ENCODE peak calls at places on chromosome 5, in ten cellular contexts. J is CD8-positive, alpha-beta T cell; G is endothelial cell of umbilical vein; B is AG10803; S is ovary; D is heart left ventricle; C is foreskin fibroblast; W is AG04450; R is fibroblast of lung; K is PC-9. O is an unnamed sample.

GRCh38 chr5:17912794-17913193 is 278.5 kb downstream of the TAF11L14 start:
- DNase-seq in C (no peak), K (no peak), G (no peak), B (no peak), R (no peak), J (no peak), D (no peak), W (no peak), S (no peak), O (no peak)

GRCh38 chr5:79517601-79518000 is 3.7 kb upstream of the HOMER1 start:
- DNase-seq in B (no peak), C (no peak), W (no peak), R (no peak), K (no peak), S (no peak), J (no peak), G (no peak), D (no peak), O (no peak)

GRCh38 chr5:6542421-6543345 is 90.2 kb downstream of the NSUN2 start:
- DNase-seq in D (no peak), G (no peak), K (no peak), B (no peak), S (no peak), R (no peak), W (no peak), C (no peak), J (no peak), O (no peak)

GRCh38 chr5:11384441-11385250 is 519.6 kb downstream of the CTNND2 start:
- DNase-seq in G (no peak), D (no peak), B (no peak), K (no peak), J (no peak), S (peak), W (no peak), R (peak), C (no peak), O (no peak)

GRCh38 chr5:66864240-66864884 is 268.2 kb downstream of the MAST4 start:
- DNase-seq in S (no peak), C (peak), B (peak), D (peak), G (peak), J (no peak), R (peak), K (no peak), W (no peak), O (no peak)

GRCh38 chr5:57482671-57483106 is at the start of gene ACTBL2:
- DNase-seq in C (peak), K (peak), S (no peak), B (peak), R (peak), D (no peak), J (no peak), W (no peak), G (no peak), O (peak)

GRCh38 chr5:120545007-120545406 is 80.9 kb downstream of the PRR16 start:
- DNase-seq in W (no peak), R (no peak), G (no peak), K (no peak), S (no peak), B (peak), D (no peak), J (no peak), C (peak), O (no peak)

GRCh38 chr5:131524431-131524830 is 110.6 kb downstream of the RAPGEF6 start:
- DNase-seq in R (no peak), B (no peak), W (no peak), S (no peak), J (no peak), C (no peak), D (no peak), K (no peak), G (no peak), O (no peak)

GRCh38 chr5:170225326-170226137 is 7.3 kb upstream of the C5orf58 start:
- DNase-seq in R (peak), S (peak), B (peak), W (no peak), J (peak), K (peak), G (peak), D (peak), C (peak), O (no peak)

GRCh38 chr5:7884491-7885273 is 15.7 kb downstream of the MTRR start:
- DNase-seq in B (no peak), G (no peak), D (no peak), J (no peak), R (no peak), C (peak), K (no peak), W (no peak), S (no peak), O (no peak)

GRCh38 chr5:7881816-7882215 is 12.9 kb downstream of the MTRR start:
- DNase-seq in J (no peak), D (no peak), R (no peak), S (no peak), B (no peak), C (no peak), G (no peak), K (no peak), W (no peak), O (no peak)

GRCh38 chr5:7882926-7883325 is 14.0 kb downstream of the MTRR start:
- DNase-seq in D (no peak), B (no peak), K (no peak), R (no peak), C (no peak), G (no peak), J (no peak), W (no peak), S (no peak), O (no peak)

GRCh38 chr5:7881091-7881490 is 12.1 kb downstream of the MTRR start:
- DNase-seq in C (no peak), R (no peak), B (no peak), J (no peak), D (no peak), G (no peak), W (no peak), K (no peak), S (no peak), O (no peak)

GRCh38 chr5:7886849-7887460 is 18.0 kb downstream of the MTRR start:
- DNase-seq in W (no peak), S (no peak), R (peak), B (peak), C (peak), D (no peak), K (peak), G (peak), J (no peak), O (no peak)
- TF ChIP-seq CTCF in W (peak), S (peak), R (peak), B (peak), C (peak), D (peak), K (peak), G (peak), J (peak), O (peak)

DNA sequence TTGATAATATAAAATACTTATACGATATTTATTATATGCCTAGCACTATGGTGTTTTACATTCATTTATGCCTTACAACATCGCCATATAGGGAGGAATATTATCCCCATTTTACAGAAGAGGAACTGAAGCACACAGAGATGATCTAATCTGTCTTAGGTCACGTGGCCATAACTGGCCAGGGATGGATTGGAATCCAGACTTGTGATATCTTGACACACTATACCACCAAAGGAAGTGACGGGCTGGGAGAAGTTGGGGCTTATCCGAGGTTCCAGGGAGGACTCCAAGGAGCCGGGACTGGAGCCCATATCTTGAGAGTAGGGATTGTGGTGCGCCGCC is 129.8 kb downstream of the TMEM174 start:
- DNase-seq in C (no peak), J (no peak), B (no peak), K (no peak), G (no peak), R (no peak), W (no peak), D (no peak), S (no peak), O (no peak)
- H3K4me3 ChIP-seq in C (no peak), J (no peak), B (no peak), K (no peak), G (no peak), R (no peak), W (no peak), D (no peak), S (no peak), O (no peak)

DNA sequence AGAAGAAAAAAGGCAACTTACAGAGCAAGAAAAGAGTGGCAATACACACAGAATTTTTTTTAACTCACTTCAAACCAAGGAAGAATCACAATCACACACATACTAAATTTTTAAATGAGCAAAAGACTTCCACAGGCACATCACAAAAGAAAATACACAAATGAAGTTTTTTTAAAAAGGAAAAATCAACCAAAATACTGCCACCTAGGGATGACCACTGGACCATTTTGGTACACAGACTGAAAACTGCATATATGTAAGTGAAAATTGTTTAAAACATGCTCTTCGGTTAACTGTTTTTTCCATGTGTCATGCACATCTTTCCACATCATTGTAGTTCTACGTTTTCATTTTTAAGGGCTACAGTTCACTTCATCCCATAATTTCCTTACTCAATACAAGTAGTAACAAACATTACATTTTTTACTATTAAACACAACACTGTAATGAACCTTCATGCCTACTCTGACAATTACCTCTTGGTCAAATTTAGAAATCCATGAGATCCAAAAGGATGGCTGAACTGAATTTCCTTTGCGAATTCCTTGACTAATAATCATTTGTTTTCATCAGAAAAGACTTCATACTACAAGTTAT is 79.0 kb downstream of the FBXW11 start:
- DNase-seq in J (no peak), G (no peak), D (no peak), B (no peak), K (no peak), W (no peak), C (peak), S (no peak), R (no peak), O (no peak)
- TF ChIP-seq CTCF in J (peak), G (peak), D (no peak), B (peak), K (peak), W (peak), C (peak), S (no peak), R (peak), O (peak)

GRCh38 chr5:141360685-141361084 is 891 bp downstream of the PCDHGB2 start:
- DNase-seq in B (no peak), G (no peak), J (no peak), K (no peak), W (no peak), C (no peak), D (no peak), R (no peak), S (no peak), O (no peak)

GRCh38 chr5:141359790-141360426 is at the start of gene PCDHGB2:
- DNase-seq in C (peak), K (no peak), G (peak), B (peak), W (no peak), J (no peak), S (no peak), D (no peak), R (peak), O (no peak)

GRCh38 chr5:141366016-141366896 is 2.3 kb downstream of the PCDHGA5 start:
- DNase-seq in W (no peak), G (no peak), D (no peak), S (no peak), J (no peak), B (no peak), C (no peak), K (no peak), R (no peak), O (no peak)

GRCh38 chr5:141363952-141364660 is at the start of gene PCDHGA5:
- DNase-seq in C (peak), K (no peak), W (no peak), J (no peak), S (no peak), R (peak), G (no peak), B (peak), D (no peak), O (no peak)

GRCh38 chr5:141362719-141363118 is 1.2 kb upstream of the PCDHGA5 start:
- DNase-seq in D (no peak), G (no peak), R (no peak), W (no peak), K (no peak), B (no peak), C (no peak), S (no peak), J (no peak), O (no peak)
- H3K4me3 ChIP-seq in D (no peak), G (no peak), R (no peak), W (no peak), K (no peak), B (no peak), C (no peak), S (no peak), J (no peak), O (no peak)

GRCh38 chr5:72109625-72110024 is 2.4 kb downstream of the MAP1B start:
- DNase-seq in S (no peak), C (peak), W (no peak), G (no peak), R (peak), K (no peak), B (no peak), D (peak), J (no peak), O (no peak)
- TF ChIP-seq CTCF in S (no peak), C (no peak), W (no peak), G (no peak), R (no peak), K (peak), B (peak), D (peak), J (no peak), O (peak)

GRCh38 chr5:133618141-133618540 is 5.8 kb upstream of the FSTL4 start:
- DNase-seq in C (no peak), R (no peak), D (no peak), K (no peak), S (no peak), G (no peak), W (no peak), B (no peak), J (no peak), O (no peak)
- H3K4me3 ChIP-seq in C (no peak), R (no peak), D (no peak), K (no peak), S (no peak), G (no peak), W (no peak), B (no peak), J (no peak), O (no peak)

DNA sequence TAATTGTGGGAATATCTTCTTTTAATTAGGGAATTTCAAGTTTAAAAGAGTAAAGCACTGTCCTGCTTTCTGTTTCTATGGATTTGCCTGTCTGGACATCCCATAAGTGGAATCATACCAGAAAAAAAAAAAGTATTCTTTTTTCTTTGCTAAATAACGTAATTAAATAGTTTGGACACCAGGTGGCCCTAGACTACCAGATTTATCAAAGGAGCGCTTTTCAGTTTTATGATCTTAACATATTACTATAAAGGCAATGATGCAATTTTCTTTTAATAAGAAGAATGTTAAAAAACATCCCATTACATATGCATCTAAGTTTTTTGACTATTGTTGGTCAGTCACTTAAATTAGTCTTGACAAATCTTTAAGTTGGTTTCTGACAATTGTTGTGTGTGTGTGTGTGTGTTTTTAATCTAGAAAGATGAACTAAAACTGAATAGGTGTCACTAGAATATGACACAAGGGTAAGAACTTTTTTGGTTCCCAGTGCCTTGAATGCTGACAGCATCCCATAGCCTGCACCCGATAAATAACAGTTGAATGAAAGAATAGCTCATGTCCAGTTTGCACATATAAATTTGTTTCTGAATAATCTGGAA is 49.5 kb downstream of the C5orf22 start:
- DNase-seq in K (no peak), J (no peak), C (peak), D (no peak), W (no peak), R (peak), G (peak), S (no peak), B (peak), O (peak)
- TF ChIP-seq CTCF in K (peak), J (peak), C (no peak), D (peak), W (peak), R (peak), G (peak), S (peak), B (peak), O (peak)

GRCh38 chr5:525164-525761 is 1.0 kb upstream of the SLC9A3 start:
- DNase-seq in C (no peak), R (no peak), K (no peak), G (no peak), W (no peak), S (no peak), J (no peak), B (no peak), D (no peak), O (no peak)

GRCh38 chr5:525916-526315 is 1.7 kb upstream of the SLC9A3 start:
- DNase-seq in C (no peak), W (no peak), R (no peak), J (no peak), K (no peak), S (no peak), G (no peak), D (no peak), B (no peak), O (no peak)

GRCh38 chr5:523658-524441 is 399 bp downstream of the SLC9A3 start:
- DNase-seq in K (no peak), C (peak), J (no peak), R (no peak), G (no peak), W (no peak), B (no peak), D (no peak), S (no peak), O (no peak)

GRCh38 chr5:522899-523657 is 1.2 kb downstream of the SLC9A3 start:
- DNase-seq in R (no peak), S (no peak), G (no peak), D (no peak), W (no peak), J (no peak), B (no peak), C (no peak), K (no peak), O (no peak)

DNA sequence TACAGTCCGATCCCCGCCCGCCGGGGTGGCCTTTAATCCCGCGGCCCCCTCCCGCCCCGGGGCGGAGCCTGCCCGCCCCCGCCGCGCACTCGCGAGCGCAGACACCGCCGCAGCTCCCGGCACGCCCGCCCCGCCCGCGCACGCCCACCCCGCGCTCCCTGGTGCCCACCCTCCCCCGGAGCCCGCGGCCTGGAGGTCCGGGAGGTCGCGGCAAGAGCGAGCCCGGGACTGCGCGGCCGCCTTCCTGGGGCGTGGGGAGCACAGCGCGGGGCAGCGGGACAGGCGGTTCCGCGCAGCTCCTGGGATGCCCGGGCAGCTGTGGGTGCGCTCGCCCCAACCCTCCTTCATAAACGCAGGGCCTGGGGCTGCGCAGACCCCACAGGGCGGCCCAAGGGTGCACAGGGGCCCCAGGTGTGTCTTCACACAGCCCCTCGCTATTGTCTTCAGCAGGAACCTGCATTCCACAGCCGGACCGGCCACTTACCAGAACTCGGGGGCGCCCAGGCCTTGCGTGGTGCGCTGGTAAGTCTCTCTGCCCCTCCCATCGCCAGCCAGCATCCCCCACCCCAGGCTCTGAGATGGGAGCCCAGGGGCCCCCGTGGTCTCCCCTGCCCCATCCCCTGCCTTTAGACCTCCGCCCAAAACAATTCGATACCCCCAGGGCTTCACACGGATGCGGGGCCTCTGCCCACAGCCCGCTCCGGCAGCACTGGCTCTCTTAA is at the start of gene SLC9A3:
- DNase-seq in B (no peak), G (no peak), C (no peak), D (no peak), R (no peak), J (no peak), S (no peak), K (no peak), W (no peak), O (no peak)
- H3K4me3 ChIP-seq in B (no peak), G (no peak), C (no peak), D (peak), R (no peak), J (no peak), S (no peak), K (no peak), W (no peak), O (no peak)

O was measured in epithelial cell of proximal tubule.